ENCODE peak calls at places on chromosomes 11 and 22, in four cellular contexts. U, N, D and L are unnamed samples. For H3K4me1 and H3K27me3, the result is how much of the 10 kb centered on the place peaks cover.

GRCh38 chr11:119673389-119674336 is 55.3 kb downstream of the NECTIN1 start:
- DNase-seq in D (peak), U (no peak), N (no peak), L (no peak)

GRCh38 chr11:93622043-93622442 is 39.4 kb upstream of the CEP295 start:
- DNase-seq in N (no peak), U (peak), D (no peak), L (peak)

GRCh38 chr11:19344661-19345518 is 104.1 kb upstream of the E2F8 start:
- DNase-seq in D (peak), N (peak), U (no peak), L (no peak)

GRCh38 chr11:117750916-117751773 is 45.9 kb downstream of the DSCAML1 start:
- DNase-seq in U (no peak), D (no peak), N (no peak), L (no peak)

GRCh38 chr11:15216678-15217077 is 102.0 kb downstream of the INSC start:
- DNase-seq in U (no peak), D (no peak), N (no peak), L (peak)

GRCh38 chr11:119964136-119965025 is 173.5 kb downstream of the TRIM29 start:
- DNase-seq in D (no peak), N (no peak), U (no peak), L (no peak)

GRCh38 chr11:128323381-128323780 is 264.0 kb downstream of the ETS1 start:
- DNase-seq in U (no peak), D (no peak), N (no peak), L (peak)

GRCh38 chr11:102666331-102666957 is 39.1 kb downstream of the MMP27 start:
- DNase-seq in U (peak), N (no peak), D (peak), L (peak)

GRCh38 chr22:20805972-20806471 is 32.1 kb downstream of the SERPIND1 start:
- DNase-seq in N (no peak), U (no peak), D (no peak), L (no peak)

GRCh38 chr22:37508431-37508963 is 10.7 kb downstream of the CARD10 start:
- DNase-seq in N (peak), U (no peak), D (no peak), L (no peak)

GRCh38 chr11:111676878-111677585 is 74.8 kb downstream of the SIK2 start:
- DNase-seq in N (no peak), D (no peak), U (peak), L (peak)

GRCh38 chr11:13831707-13832106 is 130.8 kb upstream of the SPON1 start:
- DNase-seq in D (no peak), N (no peak), U (no peak), L (no peak)

GRCh38 chr11:125940145-125940544 is 5.7 kb upstream of the VSIG10L2 start:
- DNase-seq in D (no peak), N (no peak), U (no peak), L (no peak)

GRCh38 chr11:59380263-59381059 is 21.8 kb downstream of the OR5AN1 start:
- DNase-seq in N (no peak), D (no peak), U (no peak), L (no peak)

GRCh38 chr11:1453611-1454386 is 32.8 kb downstream of the MOB2 start:
- DNase-seq in D (no peak), N (no peak), U (no peak), L (peak)

GRCh38 chr11:46673713-46674462 is 26.5 kb downstream of the ARHGAP1 start:
- DNase-seq in U (no peak), N (no peak), D (no peak), L (no peak)

GRCh38 chr11:46676436-46677158 is 23.8 kb downstream of the ARHGAP1 start:
- DNase-seq in N (no peak), D (no peak), U (no peak), L (no peak)

GRCh38 chr11:46675288-46675851 is 25.0 kb downstream of the ARHGAP1 start:
- DNase-seq in U (no peak), D (peak), N (peak), L (peak)

GRCh38 chr11:46675949-46676348 is 24.5 kb downstream of the ARHGAP1 start:
- DNase-seq in D (no peak), U (no peak), N (no peak), L (no peak)

GRCh38 chr11:46674463-46675287 is 25.7 kb downstream of the ARHGAP1 start:
- DNase-seq in N (no peak), D (no peak), U (no peak), L (peak)
- H3K4me1 ChIP-seq in N (under half), D (under half), U (under half), L (under half)

DNA sequence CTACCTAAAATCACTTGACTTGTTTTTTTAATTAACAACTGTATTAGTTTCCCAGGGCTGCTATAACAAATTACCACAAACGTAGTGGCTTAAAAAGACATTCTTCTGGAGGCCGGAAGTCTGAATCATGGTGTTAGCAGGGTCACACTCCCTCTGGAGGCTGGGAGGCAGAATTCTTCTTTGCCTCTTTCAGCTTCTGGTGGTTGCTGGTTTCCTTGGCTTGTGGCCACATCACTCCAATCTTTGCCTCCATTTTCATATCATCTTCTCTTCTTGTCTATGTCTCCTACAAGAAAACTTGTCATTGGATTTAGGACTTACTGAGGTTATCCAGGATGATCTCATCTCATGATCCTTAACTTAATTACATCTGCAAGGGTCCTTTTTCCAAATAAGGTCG is 7.4 kb upstream of the INCENP start:
- DNase-seq in N (no peak), U (no peak), D (no peak), L (no peak)
- H3K27me3 ChIP-seq in N (under half), U (under half), D (under half), L (under half)

DNA sequence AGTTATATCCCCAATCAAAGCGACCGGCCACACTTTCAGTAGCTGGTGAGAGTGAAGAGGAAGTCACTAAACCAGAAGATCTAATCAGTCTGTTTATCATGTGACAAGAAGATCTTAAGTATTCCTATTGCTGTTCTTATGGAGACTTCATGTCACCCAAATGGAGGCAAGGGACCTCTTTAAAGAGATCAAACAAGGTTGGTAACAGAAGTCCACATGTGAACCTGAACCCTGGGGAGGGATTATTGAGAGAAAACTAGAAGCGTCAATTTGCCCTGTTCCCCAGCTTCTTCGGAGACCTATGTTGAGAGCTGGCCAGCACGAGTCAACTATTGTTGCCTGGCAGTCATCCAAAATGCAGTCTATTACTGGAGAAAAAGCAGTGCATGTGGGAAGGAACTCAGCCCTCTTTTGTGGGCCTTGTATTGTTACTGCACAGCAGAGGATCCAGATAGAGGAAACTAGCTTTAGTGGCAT is 76.9 kb upstream of the CTSC start:
- DNase-seq in U (no peak), D (peak), N (peak), L (peak)
- H3K4me1 ChIP-seq in U (under half), D (under half), N (under half), L (under half)

GRCh38 chr11:44329472-44330230 is 19.7 kb upstream of the ALX4 start:
- DNase-seq in N (no peak), U (no peak), D (no peak), L (no peak)

GRCh38 chr11:44324787-44325525 is 15.0 kb upstream of the ALX4 start:
- DNase-seq in D (no peak), N (no peak), U (no peak), L (no peak)

GRCh38 chr11:44326615-44327475 is 16.9 kb upstream of the ALX4 start:
- DNase-seq in D (no peak), U (no peak), N (no peak), L (no peak)

GRCh38 chr11:44325698-44326097 is 15.8 kb upstream of the ALX4 start:
- DNase-seq in N (no peak), U (no peak), D (no peak), L (no peak)

GRCh38 chr11:44327730-44328691 is 18.1 kb upstream of the ALX4 start:
- DNase-seq in D (no peak), U (no peak), N (no peak), L (no peak)
- H3K27me3 ChIP-seq in D (half or more), U (under half), N (under half), L (half or more)

DNA sequence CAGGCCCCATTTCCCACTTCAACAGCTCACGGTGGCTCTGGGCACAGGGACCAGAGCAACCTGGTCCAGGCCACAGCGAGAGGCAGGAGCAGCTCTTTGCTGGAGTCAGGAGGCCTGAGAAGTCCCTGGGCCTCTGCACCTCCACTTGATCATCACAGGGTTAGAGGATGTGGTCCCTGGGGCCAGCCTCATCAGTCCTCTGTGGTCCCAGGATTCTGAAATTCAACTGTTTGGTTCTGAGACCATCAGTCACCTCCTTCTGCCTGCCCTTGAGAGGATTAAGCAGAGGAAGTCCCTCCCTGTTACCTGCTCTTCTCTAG is 24.9 kb upstream of the CBX7 start:
- DNase-seq in D (no peak), N (no peak), U (no peak), L (no peak)
- H3K4me1 ChIP-seq in D (under half), N (under half), U (half or more), L (under half)

DNA sequence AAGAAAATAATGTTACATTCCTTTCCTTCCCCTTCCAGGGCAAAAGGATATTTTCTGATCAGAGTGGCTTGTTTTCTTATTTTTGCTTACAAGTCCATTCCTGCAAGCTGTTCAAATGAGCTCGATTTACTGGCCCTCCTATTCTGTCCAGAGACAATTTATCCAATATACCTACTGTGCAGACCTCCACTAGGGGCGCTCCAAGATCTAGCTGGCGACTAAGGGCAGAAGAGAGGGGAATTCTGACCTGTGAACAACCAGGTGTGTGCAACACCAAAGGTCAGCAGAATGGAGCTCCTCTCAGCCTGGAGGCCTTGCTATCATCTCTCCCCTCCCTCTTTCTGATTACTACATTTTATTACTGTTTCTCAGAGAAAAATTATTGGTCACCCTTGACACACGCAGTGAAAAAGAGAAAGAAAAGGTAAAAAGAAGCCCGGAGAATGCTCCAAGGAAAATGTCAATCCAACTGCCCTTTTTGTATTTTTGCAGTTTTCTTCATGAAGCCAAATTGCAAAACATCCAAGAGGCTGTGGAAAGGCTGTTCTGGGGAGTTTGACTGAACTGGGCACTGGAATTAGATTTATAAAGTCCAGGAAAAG is 3.2 kb downstream of the SEZ6L start:
- DNase-seq in D (peak), U (peak), N (peak), L (peak)
- H3K27me3 ChIP-seq in D (under half), U (under half), N (under half), L (under half)

GRCh38 chr11:96318850-96319249 is 24.1 kb downstream of the MAML2 start:
- DNase-seq in U (no peak), N (no peak), D (no peak), L (no peak)
- H3K4me1 ChIP-seq in U (under half), N (under half), D (under half), L (under half)